ENCODE peak calls at places on chromosomes 7 and 10, in nine cellular contexts. One of them, this sample, is unnamed.
A peak's percentile ranks its signal among the peaks of the same experiment; 100 is the strongest.

GRCh38 chr7:100469227-100470044 is 5.4 kb upstream of the SPACDR start:
- DNase-seq in head of caudate nucleus: peak; percentile 89
- DNase-seq in aorta: peak; percentile 91
- DNase-seq in CD4-positive, alpha-beta T cell: peak; percentile 91
- DNase-seq in Caki2: peak; percentile 36
- DNase-seq in activated naive CD4-positive, alpha-beta T cell treated with anti-CD3 and anti-CD28 coated beads, Interleukin-2, amount 10 ng/mL, durations not matched to agents 7 days and 5 days: peak; percentile 89
- DNase-seq in stimulated activated CD8-positive, alpha-beta memory T cell treated with anti-CD3 and anti-CD28 coated beads, Interleukin-4, amount 100 ng/mL, for 48 hours: peak; percentile 96
- DNase-seq in DMS 273 treated with DMSO at 0.1 percent for 48 hours: peak; percentile 41
- DNase-seq in fibroblast of lung: peak; percentile 68
- DNase-seq in this sample: peak; percentile 79

GRCh38 chr10:72275351-72276012 is 1.8 kb downstream of the DDIT4 start:
- DNase-seq in head of caudate nucleus: no peak
- DNase-seq in aorta: no peak
- DNase-seq in CD4-positive, alpha-beta T cell: no peak
- DNase-seq in Caki2: no peak
- DNase-seq in activated naive CD4-positive, alpha-beta T cell treated with anti-CD3 and anti-CD28 coated beads, Interleukin-2, amount 10 ng/mL, durations not matched to agents 7 days and 5 days: peak; percentile 40
- DNase-seq in stimulated activated CD8-positive, alpha-beta memory T cell treated with anti-CD3 and anti-CD28 coated beads, Interleukin-4, amount 100 ng/mL, for 48 hours: peak; percentile 54
- DNase-seq in DMS 273 treated with DMSO at 0.1 percent for 48 hours: peak; percentile 47
- DNase-seq in fibroblast of lung: peak; percentile 63
- DNase-seq in this sample: peak; percentile 60

GRCh38 chr10:17661510-17661909 is 17.6 kb downstream of the STAM start:
- DNase-seq in head of caudate nucleus: no peak
- DNase-seq in aorta: no peak
- DNase-seq in CD4-positive, alpha-beta T cell: no peak
- DNase-seq in Caki2: no peak
- DNase-seq in activated naive CD4-positive, alpha-beta T cell treated with anti-CD3 and anti-CD28 coated beads, Interleukin-2, amount 10 ng/mL, durations not matched to agents 7 days and 5 days: no peak
- DNase-seq in stimulated activated CD8-positive, alpha-beta memory T cell treated with anti-CD3 and anti-CD28 coated beads, Interleukin-4, amount 100 ng/mL, for 48 hours: no peak
- DNase-seq in DMS 273 treated with DMSO at 0.1 percent for 48 hours: no peak
- DNase-seq in fibroblast of lung: no peak
- DNase-seq in this sample: no peak

GRCh38 chr10:86945361-86946214 is 11.8 kb downstream of the MMRN2 start:
- DNase-seq in head of caudate nucleus: no peak
- DNase-seq in aorta: no peak
- DNase-seq in CD4-positive, alpha-beta T cell: no peak
- DNase-seq in Caki2: no peak
- DNase-seq in activated naive CD4-positive, alpha-beta T cell treated with anti-CD3 and anti-CD28 coated beads, Interleukin-2, amount 10 ng/mL, durations not matched to agents 7 days and 5 days: peak; percentile 26
- DNase-seq in stimulated activated CD8-positive, alpha-beta memory T cell treated with anti-CD3 and anti-CD28 coated beads, Interleukin-4, amount 100 ng/mL, for 48 hours: no peak
- DNase-seq in DMS 273 treated with DMSO at 0.1 percent for 48 hours: peak; percentile 6
- DNase-seq in fibroblast of lung: no peak
- DNase-seq in this sample: no peak

GRCh38 chr7:46791180-46791579 is 790.7 kb downstream of the TNS3 start:
- DNase-seq in head of caudate nucleus: no peak
- DNase-seq in aorta: no peak
- DNase-seq in CD4-positive, alpha-beta T cell: no peak
- DNase-seq in Caki2: no peak
- DNase-seq in activated naive CD4-positive, alpha-beta T cell treated with anti-CD3 and anti-CD28 coated beads, Interleukin-2, amount 10 ng/mL, durations not matched to agents 7 days and 5 days: no peak
- DNase-seq in stimulated activated CD8-positive, alpha-beta memory T cell treated with anti-CD3 and anti-CD28 coated beads, Interleukin-4, amount 100 ng/mL, for 48 hours: no peak
- DNase-seq in DMS 273 treated with DMSO at 0.1 percent for 48 hours: no peak
- DNase-seq in fibroblast of lung: no peak
- DNase-seq in this sample: no peak

GRCh38 chr7:83301416-83301815 is 138.7 kb upstream of the PCLO start:
- DNase-seq in head of caudate nucleus: no peak
- DNase-seq in aorta: no peak
- DNase-seq in CD4-positive, alpha-beta T cell: no peak
- DNase-seq in Caki2: no peak
- DNase-seq in activated naive CD4-positive, alpha-beta T cell treated with anti-CD3 and anti-CD28 coated beads, Interleukin-2, amount 10 ng/mL, durations not matched to agents 7 days and 5 days: no peak
- DNase-seq in stimulated activated CD8-positive, alpha-beta memory T cell treated with anti-CD3 and anti-CD28 coated beads, Interleukin-4, amount 100 ng/mL, for 48 hours: no peak
- DNase-seq in DMS 273 treated with DMSO at 0.1 percent for 48 hours: no peak
- DNase-seq in fibroblast of lung: peak; percentile 39
- DNase-seq in this sample: no peak

GRCh38 chr7:1590476-1590875 is 20.6 kb upstream of the PSMG3 start:
- DNase-seq in head of caudate nucleus: no peak
- DNase-seq in aorta: no peak
- DNase-seq in CD4-positive, alpha-beta T cell: no peak
- DNase-seq in Caki2: no peak
- DNase-seq in activated naive CD4-positive, alpha-beta T cell treated with anti-CD3 and anti-CD28 coated beads, Interleukin-2, amount 10 ng/mL, durations not matched to agents 7 days and 5 days: no peak
- DNase-seq in stimulated activated CD8-positive, alpha-beta memory T cell treated with anti-CD3 and anti-CD28 coated beads, Interleukin-4, amount 100 ng/mL, for 48 hours: no peak
- DNase-seq in DMS 273 treated with DMSO at 0.1 percent for 48 hours: no peak
- DNase-seq in fibroblast of lung: no peak
- DNase-seq in this sample: no peak

GRCh38 chr10:60043561-60043960 is 137.2 kb upstream of the CCDC6 start:
- DNase-seq in head of caudate nucleus: no peak
- DNase-seq in aorta: no peak
- DNase-seq in CD4-positive, alpha-beta T cell: no peak
- DNase-seq in Caki2: no peak
- DNase-seq in activated naive CD4-positive, alpha-beta T cell treated with anti-CD3 and anti-CD28 coated beads, Interleukin-2, amount 10 ng/mL, durations not matched to agents 7 days and 5 days: no peak
- DNase-seq in stimulated activated CD8-positive, alpha-beta memory T cell treated with anti-CD3 and anti-CD28 coated beads, Interleukin-4, amount 100 ng/mL, for 48 hours: no peak
- DNase-seq in DMS 273 treated with DMSO at 0.1 percent for 48 hours: no peak
- DNase-seq in fibroblast of lung: no peak
- DNase-seq in this sample: no peak

GRCh38 chr10:14588084-14588937 is 186.4 kb downstream of the FAM107B start:
- DNase-seq in head of caudate nucleus: peak; percentile 41
- DNase-seq in aorta: peak; percentile 79
- DNase-seq in CD4-positive, alpha-beta T cell: no peak
- DNase-seq in Caki2: peak; percentile 88
- DNase-seq in activated naive CD4-positive, alpha-beta T cell treated with anti-CD3 and anti-CD28 coated beads, Interleukin-2, amount 10 ng/mL, durations not matched to agents 7 days and 5 days: peak; percentile 63
- DNase-seq in stimulated activated CD8-positive, alpha-beta memory T cell treated with anti-CD3 and anti-CD28 coated beads, Interleukin-4, amount 100 ng/mL, for 48 hours: no peak
- DNase-seq in DMS 273 treated with DMSO at 0.1 percent for 48 hours: no peak
- DNase-seq in fibroblast of lung: peak; percentile 97
- DNase-seq in this sample: no peak

GRCh38 chr7:90346326-90347125 is at the start of gene GTPBP10:
- DNase-seq in head of caudate nucleus: peak; percentile 94
- DNase-seq in aorta: peak; percentile 96
- DNase-seq in CD4-positive, alpha-beta T cell: peak; percentile 94
- DNase-seq in Caki2: peak; percentile 90
- DNase-seq in activated naive CD4-positive, alpha-beta T cell treated with anti-CD3 and anti-CD28 coated beads, Interleukin-2, amount 10 ng/mL, durations not matched to agents 7 days and 5 days: peak; percentile 95
- DNase-seq in stimulated activated CD8-positive, alpha-beta memory T cell treated with anti-CD3 and anti-CD28 coated beads, Interleukin-4, amount 100 ng/mL, for 48 hours: peak; percentile 96
- DNase-seq in DMS 273 treated with DMSO at 0.1 percent for 48 hours: peak; percentile 91
- DNase-seq in fibroblast of lung: peak; percentile 97
- DNase-seq in this sample: peak; percentile 94

GRCh38 chr7:142440219-142441073 is 182.6 kb upstream of the PRSS58 start:
- DNase-seq in head of caudate nucleus: no peak
- DNase-seq in aorta: no peak
- DNase-seq in CD4-positive, alpha-beta T cell: no peak
- DNase-seq in Caki2: peak; percentile 43
- DNase-seq in activated naive CD4-positive, alpha-beta T cell treated with anti-CD3 and anti-CD28 coated beads, Interleukin-2, amount 10 ng/mL, durations not matched to agents 7 days and 5 days: no peak
- DNase-seq in stimulated activated CD8-positive, alpha-beta memory T cell treated with anti-CD3 and anti-CD28 coated beads, Interleukin-4, amount 100 ng/mL, for 48 hours: no peak
- DNase-seq in DMS 273 treated with DMSO at 0.1 percent for 48 hours: no peak
- DNase-seq in fibroblast of lung: peak; percentile 76
- DNase-seq in this sample: no peak

GRCh38 chr7:43199333-43199732 is 86.9 kb downstream of the HECW1 start:
- DNase-seq in head of caudate nucleus: no peak
- DNase-seq in aorta: no peak
- DNase-seq in CD4-positive, alpha-beta T cell: no peak
- DNase-seq in Caki2: no peak
- DNase-seq in activated naive CD4-positive, alpha-beta T cell treated with anti-CD3 and anti-CD28 coated beads, Interleukin-2, amount 10 ng/mL, durations not matched to agents 7 days and 5 days: no peak
- DNase-seq in stimulated activated CD8-positive, alpha-beta memory T cell treated with anti-CD3 and anti-CD28 coated beads, Interleukin-4, amount 100 ng/mL, for 48 hours: no peak
- DNase-seq in DMS 273 treated with DMSO at 0.1 percent for 48 hours: no peak
- DNase-seq in fibroblast of lung: peak; percentile 75
- DNase-seq in this sample: no peak

GRCh38 chr7:50749908-50750307 is 32.8 kb downstream of the GRB10 start:
- DNase-seq in head of caudate nucleus: no peak
- DNase-seq in aorta: no peak
- DNase-seq in CD4-positive, alpha-beta T cell: no peak
- DNase-seq in Caki2: no peak
- DNase-seq in activated naive CD4-positive, alpha-beta T cell treated with anti-CD3 and anti-CD28 coated beads, Interleukin-2, amount 10 ng/mL, durations not matched to agents 7 days and 5 days: no peak
- DNase-seq in stimulated activated CD8-positive, alpha-beta memory T cell treated with anti-CD3 and anti-CD28 coated beads, Interleukin-4, amount 100 ng/mL, for 48 hours: no peak
- DNase-seq in DMS 273 treated with DMSO at 0.1 percent for 48 hours: no peak
- DNase-seq in fibroblast of lung: no peak
- DNase-seq in this sample: no peak

GRCh38 chr10:34824870-34825269 is 9.8 kb upstream of the PARD3 start:
- DNase-seq in head of caudate nucleus: no peak
- DNase-seq in aorta: no peak
- DNase-seq in CD4-positive, alpha-beta T cell: no peak
- DNase-seq in Caki2: no peak
- DNase-seq in activated naive CD4-positive, alpha-beta T cell treated with anti-CD3 and anti-CD28 coated beads, Interleukin-2, amount 10 ng/mL, durations not matched to agents 7 days and 5 days: no peak
- DNase-seq in stimulated activated CD8-positive, alpha-beta memory T cell treated with anti-CD3 and anti-CD28 coated beads, Interleukin-4, amount 100 ng/mL, for 48 hours: no peak
- DNase-seq in DMS 273 treated with DMSO at 0.1 percent for 48 hours: no peak
- DNase-seq in fibroblast of lung: no peak
- DNase-seq in this sample: no peak

GRCh38 chr10:131560726-131561390 is 249.3 kb upstream of the TCERG1L start:
- DNase-seq in head of caudate nucleus: no peak
- DNase-seq in aorta: no peak
- DNase-seq in CD4-positive, alpha-beta T cell: no peak
- DNase-seq in Caki2: no peak
- DNase-seq in activated naive CD4-positive, alpha-beta T cell treated with anti-CD3 and anti-CD28 coated beads, Interleukin-2, amount 10 ng/mL, durations not matched to agents 7 days and 5 days: no peak
- DNase-seq in stimulated activated CD8-positive, alpha-beta memory T cell treated with anti-CD3 and anti-CD28 coated beads, Interleukin-4, amount 100 ng/mL, for 48 hours: no peak
- DNase-seq in DMS 273 treated with DMSO at 0.1 percent for 48 hours: no peak
- DNase-seq in fibroblast of lung: no peak
- DNase-seq in this sample: no peak

GRCh38 chr10:69818676-69819239 is 17.1 kb downstream of the COL13A1 start:
- DNase-seq in head of caudate nucleus: no peak
- DNase-seq in aorta: no peak
- DNase-seq in CD4-positive, alpha-beta T cell: no peak
- DNase-seq in Caki2: no peak
- DNase-seq in activated naive CD4-positive, alpha-beta T cell treated with anti-CD3 and anti-CD28 coated beads, Interleukin-2, amount 10 ng/mL, durations not matched to agents 7 days and 5 days: no peak
- DNase-seq in stimulated activated CD8-positive, alpha-beta memory T cell treated with anti-CD3 and anti-CD28 coated beads, Interleukin-4, amount 100 ng/mL, for 48 hours: no peak
- DNase-seq in DMS 273 treated with DMSO at 0.1 percent for 48 hours: no peak
- DNase-seq in fibroblast of lung: no peak
- DNase-seq in this sample: no peak

GRCh38 chr10:51643734-51644133 is 55.7 kb downstream of the CSTF2T start:
- DNase-seq in head of caudate nucleus: no peak
- DNase-seq in aorta: no peak
- DNase-seq in CD4-positive, alpha-beta T cell: no peak
- DNase-seq in Caki2: no peak
- DNase-seq in activated naive CD4-positive, alpha-beta T cell treated with anti-CD3 and anti-CD28 coated beads, Interleukin-2, amount 10 ng/mL, durations not matched to agents 7 days and 5 days: no peak
- DNase-seq in stimulated activated CD8-positive, alpha-beta memory T cell treated with anti-CD3 and anti-CD28 coated beads, Interleukin-4, amount 100 ng/mL, for 48 hours: no peak
- DNase-seq in DMS 273 treated with DMSO at 0.1 percent for 48 hours: no peak
- DNase-seq in fibroblast of lung: no peak
- DNase-seq in this sample: no peak

GRCh38 chr7:19213746-19214145 is 68.5 kb upstream of the FERD3L start:
- DNase-seq in head of caudate nucleus: no peak
- DNase-seq in aorta: no peak
- DNase-seq in CD4-positive, alpha-beta T cell: no peak
- DNase-seq in Caki2: no peak
- DNase-seq in activated naive CD4-positive, alpha-beta T cell treated with anti-CD3 and anti-CD28 coated beads, Interleukin-2, amount 10 ng/mL, durations not matched to agents 7 days and 5 days: no peak
- DNase-seq in stimulated activated CD8-positive, alpha-beta memory T cell treated with anti-CD3 and anti-CD28 coated beads, Interleukin-4, amount 100 ng/mL, for 48 hours: no peak
- DNase-seq in DMS 273 treated with DMSO at 0.1 percent for 48 hours: no peak
- DNase-seq in fibroblast of lung: no peak
- DNase-seq in this sample: no peak

GRCh38 chr10:79610601-79611191 is at the start of gene SFTPA1:
- DNase-seq in head of caudate nucleus: no peak
- DNase-seq in aorta: no peak
- DNase-seq in CD4-positive, alpha-beta T cell: no peak
- DNase-seq in Caki2: no peak
- DNase-seq in activated naive CD4-positive, alpha-beta T cell treated with anti-CD3 and anti-CD28 coated beads, Interleukin-2, amount 10 ng/mL, durations not matched to agents 7 days and 5 days: no peak
- DNase-seq in stimulated activated CD8-positive, alpha-beta memory T cell treated with anti-CD3 and anti-CD28 coated beads, Interleukin-4, amount 100 ng/mL, for 48 hours: no peak
- DNase-seq in DMS 273 treated with DMSO at 0.1 percent for 48 hours: no peak
- DNase-seq in fibroblast of lung: no peak
- DNase-seq in this sample: no peak

GRCh38 chr10:42969909-42970308 is 107.0 kb upstream of the RET start:
- DNase-seq in head of caudate nucleus: no peak
- DNase-seq in aorta: no peak
- DNase-seq in CD4-positive, alpha-beta T cell: no peak
- DNase-seq in Caki2: no peak
- DNase-seq in activated naive CD4-positive, alpha-beta T cell treated with anti-CD3 and anti-CD28 coated beads, Interleukin-2, amount 10 ng/mL, durations not matched to agents 7 days and 5 days: no peak
- DNase-seq in stimulated activated CD8-positive, alpha-beta memory T cell treated with anti-CD3 and anti-CD28 coated beads, Interleukin-4, amount 100 ng/mL, for 48 hours: no peak
- DNase-seq in DMS 273 treated with DMSO at 0.1 percent for 48 hours: no peak
- DNase-seq in fibroblast of lung: no peak
- DNase-seq in this sample: no peak

GRCh38 chr10:83954193-83954794 is 185.0 kb upstream of the GHITM start:
- DNase-seq in head of caudate nucleus: no peak
- DNase-seq in aorta: no peak
- DNase-seq in CD4-positive, alpha-beta T cell: no peak
- DNase-seq in Caki2: no peak
- DNase-seq in activated naive CD4-positive, alpha-beta T cell treated with anti-CD3 and anti-CD28 coated beads, Interleukin-2, amount 10 ng/mL, durations not matched to agents 7 days and 5 days: no peak
- DNase-seq in stimulated activated CD8-positive, alpha-beta memory T cell treated with anti-CD3 and anti-CD28 coated beads, Interleukin-4, amount 100 ng/mL, for 48 hours: no peak
- DNase-seq in DMS 273 treated with DMSO at 0.1 percent for 48 hours: no peak
- DNase-seq in fibroblast of lung: no peak
- DNase-seq in this sample: no peak

GRCh38 chr10:119805702-119806230 is 66.9 kb downstream of the MCMBP start:
- DNase-seq in head of caudate nucleus: no peak
- DNase-seq in aorta: no peak
- DNase-seq in CD4-positive, alpha-beta T cell: no peak
- DNase-seq in Caki2: no peak
- DNase-seq in activated naive CD4-positive, alpha-beta T cell treated with anti-CD3 and anti-CD28 coated beads, Interleukin-2, amount 10 ng/mL, durations not matched to agents 7 days and 5 days: no peak
- DNase-seq in stimulated activated CD8-positive, alpha-beta memory T cell treated with anti-CD3 and anti-CD28 coated beads, Interleukin-4, amount 100 ng/mL, for 48 hours: no peak
- DNase-seq in DMS 273 treated with DMSO at 0.1 percent for 48 hours: no peak
- DNase-seq in fibroblast of lung: no peak
- DNase-seq in this sample: no peak

GRCh38 chr10:95229724-95230627 is 35.9 kb downstream of the ACSM6 start:
- DNase-seq in head of caudate nucleus: no peak
- DNase-seq in aorta: no peak
- DNase-seq in CD4-positive, alpha-beta T cell: no peak
- DNase-seq in Caki2: peak; percentile 94
- DNase-seq in activated naive CD4-positive, alpha-beta T cell treated with anti-CD3 and anti-CD28 coated beads, Interleukin-2, amount 10 ng/mL, durations not matched to agents 7 days and 5 days: no peak
- DNase-seq in stimulated activated CD8-positive, alpha-beta memory T cell treated with anti-CD3 and anti-CD28 coated beads, Interleukin-4, amount 100 ng/mL, for 48 hours: no peak
- DNase-seq in DMS 273 treated with DMSO at 0.1 percent for 48 hours: no peak
- DNase-seq in fibroblast of lung: peak; percentile 94
- DNase-seq in this sample: no peak

GRCh38 chr10:22674215-22674930 is 40.0 kb downstream of the PIP4K2A start:
- DNase-seq in head of caudate nucleus: no peak
- DNase-seq in aorta: no peak
- DNase-seq in CD4-positive, alpha-beta T cell: no peak
- DNase-seq in Caki2: no peak
- DNase-seq in activated naive CD4-positive, alpha-beta T cell treated with anti-CD3 and anti-CD28 coated beads, Interleukin-2, amount 10 ng/mL, durations not matched to agents 7 days and 5 days: no peak
- DNase-seq in stimulated activated CD8-positive, alpha-beta memory T cell treated with anti-CD3 and anti-CD28 coated beads, Interleukin-4, amount 100 ng/mL, for 48 hours: no peak
- DNase-seq in DMS 273 treated with DMSO at 0.1 percent for 48 hours: no peak
- DNase-seq in fibroblast of lung: no peak
- DNase-seq in this sample: no peak

GRCh38 chr10:112741830-112742402 is 208.1 kb upstream of the TCF7L2 start:
- DNase-seq in head of caudate nucleus: no peak
- DNase-seq in aorta: no peak
- DNase-seq in CD4-positive, alpha-beta T cell: no peak
- DNase-seq in Caki2: no peak
- DNase-seq in activated naive CD4-positive, alpha-beta T cell treated with anti-CD3 and anti-CD28 coated beads, Interleukin-2, amount 10 ng/mL, durations not matched to agents 7 days and 5 days: no peak
- DNase-seq in stimulated activated CD8-positive, alpha-beta memory T cell treated with anti-CD3 and anti-CD28 coated beads, Interleukin-4, amount 100 ng/mL, for 48 hours: no peak
- DNase-seq in DMS 273 treated with DMSO at 0.1 percent for 48 hours: no peak
- DNase-seq in fibroblast of lung: no peak
- DNase-seq in this sample: no peak

GRCh38 chr10:21926949-21927348 is 76.6 kb downstream of the DNAJC1 start:
- DNase-seq in head of caudate nucleus: no peak
- DNase-seq in aorta: no peak
- DNase-seq in CD4-positive, alpha-beta T cell: no peak
- DNase-seq in Caki2: peak; percentile 70
- DNase-seq in activated naive CD4-positive, alpha-beta T cell treated with anti-CD3 and anti-CD28 coated beads, Interleukin-2, amount 10 ng/mL, durations not matched to agents 7 days and 5 days: no peak
- DNase-seq in stimulated activated CD8-positive, alpha-beta memory T cell treated with anti-CD3 and anti-CD28 coated beads, Interleukin-4, amount 100 ng/mL, for 48 hours: no peak
- DNase-seq in DMS 273 treated with DMSO at 0.1 percent for 48 hours: no peak
- DNase-seq in fibroblast of lung: peak; percentile 91
- DNase-seq in this sample: no peak

GRCh38 chr10:131822013-131822693 is 78.7 kb upstream of the PPP2R2D start:
- DNase-seq in head of caudate nucleus: no peak
- DNase-seq in aorta: no peak
- DNase-seq in CD4-positive, alpha-beta T cell: peak; percentile 23
- DNase-seq in Caki2: no peak
- DNase-seq in activated naive CD4-positive, alpha-beta T cell treated with anti-CD3 and anti-CD28 coated beads, Interleukin-2, amount 10 ng/mL, durations not matched to agents 7 days and 5 days: no peak
- DNase-seq in stimulated activated CD8-positive, alpha-beta memory T cell treated with anti-CD3 and anti-CD28 coated beads, Interleukin-4, amount 100 ng/mL, for 48 hours: no peak
- DNase-seq in DMS 273 treated with DMSO at 0.1 percent for 48 hours: no peak
- DNase-seq in fibroblast of lung: no peak
- DNase-seq in this sample: no peak

This sample was measured in pons.